ENCODE peak calls at places on chromosomes 13 and 19, in five cellular contexts. E is stimulated activated CD8-positive, alpha-beta memory T cell treated with anti-CD3 and anti-CD28 coated beads, Interleukin-15, amount 100 ng/mL, for 4 hours; B is NCI-H187; C is effector memory CD4-positive, alpha-beta T cell; V is NCI-H774. R is an unnamed sample.

GRCh38 chr13:106433066-106433465 is 102.4 kb downstream of the EFNB2 start:
- DNase-seq in E (no peak), B (no peak), C (no peak), V (no peak), R (no peak)

GRCh38 chr19:55131421-55131820 is 14.0 kb upstream of the PPP1R12C start:
- DNase-seq in E (no peak), B (no peak), C (no peak), V (no peak), R (no peak)

GRCh38 chr13:80379245-80379644 is 38.3 kb upstream of the SPRY2 start:
- DNase-seq in E (no peak), B (no peak), C (no peak), V (no peak), R (no peak)

GRCh38 chr13:30569901-30570576 is 47.7 kb upstream of the USPL1 start:
- DNase-seq in E (no peak), B (no peak), C (no peak), V (no peak), R (no peak)

GRCh38 chr19:34232566-34233481 is 21.5 kb upstream of the GARRE1 start:
- DNase-seq in E (no peak), B (no peak), C (no peak), V (no peak), R (no peak)

GRCh38 chr13:45936621-45937020 is 85.1 kb upstream of the SIAH3 start:
- DNase-seq in E (no peak), B (no peak), C (no peak), V (no peak), R (no peak)

GRCh38 chr19:47779524-47780214 is 1.2 kb downstream of the SELENOW start:
- DNase-seq in E (no peak), B (no peak), C (no peak), V (no peak), R (no peak)

GRCh38 chr13:107860284-107860683 is 355.1 kb downstream of the LIG4 start:
- DNase-seq in E (no peak), B (no peak), C (no peak), V (no peak), R (no peak)

GRCh38 chr13:78595458-78595818 is 7.9 kb downstream of the POU4F1 start:
- DNase-seq in E (no peak), B (no peak), C (no peak), V (no peak), R (no peak)

GRCh38 chr13:30892966-30893365 is 13.1 kb upstream of the MEDAG start:
- DNase-seq in E (no peak), B (no peak), C (no peak), V (no peak), R (no peak)

GRCh38 chr13:26873174-26873698 is 112.7 kb upstream of the GPR12 start:
- DNase-seq in E (no peak), B (no peak), C (no peak), V (no peak), R (no peak)

GRCh38 chr19:13574933-13575332 is 68.7 kb upstream of the CACNA1A start:
- DNase-seq in E (no peak), B (no peak), C (no peak), V (no peak), R (no peak)

GRCh38 chr19:13987101-13987890 is 18.8 kb downstream of the RFX1 start:
- DNase-seq in E (no peak), B (no peak), C (no peak), V (no peak), R (no peak)

GRCh38 chr13:37995052-37995451 is 125.5 kb upstream of the TRPC4 start:
- DNase-seq in E (no peak), B (peak; percentile 2), C (no peak), V (peak; percentile 63), R (no peak)

GRCh38 chr19:1259206-1259872 is 9.8 kb upstream of the CIRBP start:
- DNase-seq in E (no peak), B (no peak), C (peak; percentile 60), V (peak; percentile 51), R (peak; percentile 50)

GRCh38 chr13:21730186-21730880 is 59.5 kb downstream of the FGF9 start:
- DNase-seq in E (no peak), B (no peak), C (no peak), V (no peak), R (no peak)

GRCh38 chr13:82905071-82905470 is 977.2 kb downstream of the SLITRK1 start:
- DNase-seq in E (no peak), B (no peak), C (no peak), V (no peak), R (no peak)

GRCh38 chr19:44850641-44851109 is 4.6 kb downstream of the NECTIN2 start:
- DNase-seq in E (no peak), B (no peak), C (no peak), V (no peak), R (no peak)

GRCh38 chr13:100646030-100646673 is 28.4 kb downstream of the TMTC4 start:
- DNase-seq in E (no peak), B (peak; percentile 56), C (no peak), V (no peak), R (no peak)

GRCh38 chr13:30017880-30018279 is 167.5 kb upstream of the UBL3 start:
- DNase-seq in E (no peak), B (no peak), C (no peak), V (no peak), R (no peak)

GRCh38 chr19:40254714-40255418 is 28.4 kb upstream of the CCNP start:
- DNase-seq in E (no peak), B (no peak), C (no peak), V (no peak), R (no peak)

GRCh38 chr13:23550164-23550563 is 20.0 kb upstream of the TNFRSF19 start:
- DNase-seq in E (no peak), B (no peak), C (no peak), V (no peak), R (no peak)

GRCh38 chr13:79859756-79860155 is 378.8 kb downstream of the NDFIP2 start:
- DNase-seq in E (no peak), B (no peak), C (no peak), V (no peak), R (no peak)

GRCh38 chr13:91123456-91124127 is 223.9 kb upstream of the MIR17HG start:
- DNase-seq in E (no peak), B (no peak), C (no peak), V (no peak), R (no peak)

GRCh38 chr19:35164418-35164817 is 9.9 kb downstream of the FXYD5 start:
- DNase-seq in E (no peak), B (no peak), C (no peak), V (no peak), R (no peak)

GRCh38 chr19:38727868-38728660 is 16.2 kb downstream of the CAPN12 start:
- DNase-seq in E (no peak), B (no peak), C (no peak), V (no peak), R (no peak)

GRCh38 chr19:40613669-40614594 is 12.8 kb downstream of the LTBP4 start:
- DNase-seq in E (peak; percentile 79), B (peak; percentile 70), C (peak; percentile 76), V (peak; percentile 87), R (peak; percentile 74)

GRCh38 chr13:114077938-114078335 is 54.5 kb downstream of the RASA3 start:
- DNase-seq in E (no peak), B (no peak), C (no peak), V (peak; percentile 64), R (no peak)

GRCh38 chr13:112688560-112689497 is 1.0 kb upstream of the ATP11A start:
- DNase-seq in E (peak; percentile 20), B (peak; percentile 33), C (no peak), V (peak; percentile 40), R (no peak)

GRCh38 chr19:19655641-19656343 is 7.7 kb downstream of the ATP13A1 start:
- DNase-seq in E (no peak), B (no peak), C (no peak), V (no peak), R (no peak)

GRCh38 chr13:65336106-65336603 is 1894.0 kb downstream of the PCDH9 start:
- DNase-seq in E (no peak), B (no peak), C (no peak), V (no peak), R (no peak)

GRCh38 chr13:112898786-112899617 is 70.0 kb upstream of the MCF2L start:
- DNase-seq in E (no peak), B (no peak), C (no peak), V (no peak), R (no peak)

GRCh38 chr19:18135712-18136584 is 17.0 kb upstream of the PIK3R2 start:
- DNase-seq in E (no peak), B (no peak), C (no peak), V (no peak), R (no peak)

GRCh38 chr19:32874605-32875004 is 5.0 kb upstream of the SLC7A9 start:
- DNase-seq in E (no peak), B (no peak), C (no peak), V (no peak), R (no peak)

R was measured in effector CD4-positive, alpha-beta T cell.